ENCODE peak calls at places on chromosome 1, in four cellular contexts. Y, O, X and D are unnamed samples.
A peak's percentile ranks its signal among the peaks of the same experiment; 100 is the strongest.

GRCh38 chr1:71339238-71339637 is 258.4 kb upstream of the ZRANB2 start:
- DNase-seq in Y (no peak), O (no peak), X (no peak), D (no peak)

GRCh38 chr1:16921391-16922185 is at the start of gene CROCC:
- DNase-seq in Y (no peak), O (no peak), X (no peak), D (peak; percentile 93)

GRCh38 chr1:247681288-247681897 is 1.9 kb upstream of the OR13G1 start:
- DNase-seq in Y (peak; percentile 38), O (peak; percentile 53), X (no peak), D (peak; percentile 34)

GRCh38 chr1:117537291-117537920 is 68.4 kb upstream of the TENT5C start:
- DNase-seq in Y (peak; percentile 36), O (no peak), X (no peak), D (no peak)

GRCh38 chr1:110339040-110339426 is at the start of gene RBM15:
- DNase-seq in Y (peak; percentile 100), O (peak; percentile 100), X (peak; percentile 100), D (peak; percentile 94)

GRCh38 chr1:85379203-85380136 is 85.5 kb downstream of the DDAH1 start:
- DNase-seq in Y (no peak), O (no peak), X (no peak), D (no peak)

GRCh38 chr1:160168609-160169369 is 17.4 kb downstream of the ATP1A4 start:
- DNase-seq in Y (no peak), O (no peak), X (no peak), D (no peak)

GRCh38 chr1:207870279-207871031 is 40.5 kb downstream of the CD34 start:
- DNase-seq in Y (no peak), O (no peak), X (no peak), D (no peak)

GRCh38 chr1:26690576-26691031 is 5.2 kb upstream of the ARID1A start:
- DNase-seq in Y (no peak), O (peak; percentile 26), X (no peak), D (no peak)

GRCh38 chr1:33137800-33138199 is 44.0 kb downstream of the TRIM62 start:
- DNase-seq in Y (peak; percentile 32), O (peak; percentile 47), X (no peak), D (peak; percentile 46)

GRCh38 chr1:202049129-202049528 is 38.7 kb downstream of the ELF3 start:
- DNase-seq in Y (no peak), O (peak; percentile 8), X (no peak), D (no peak)

GRCh38 chr1:83845437-83846071 is 153.4 kb downstream of the TTLL7 start:
- DNase-seq in Y (peak; percentile 2), O (no peak), X (no peak), D (no peak)

GRCh38 chr1:218585565-218586184 is 240.5 kb downstream of the TGFB2 start:
- DNase-seq in Y (no peak), O (no peak), X (no peak), D (peak; percentile 47)

GRCh38 chr1:186193224-186193623 is 181.8 kb downstream of the TPR start:
- DNase-seq in Y (no peak), O (no peak), X (no peak), D (no peak)

GRCh38 chr1:41783189-41783639 is 135.5 kb downstream of the HIVEP3 start:
- DNase-seq in Y (no peak), O (no peak), X (no peak), D (no peak)

GRCh38 chr1:152104854-152105253 is 10.4 kb downstream of the TCHH start:
- DNase-seq in Y (no peak), O (no peak), X (no peak), D (no peak)

GRCh38 chr1:41919764-41920397 is 1.2 kb upstream of the HIVEP3 start:
- DNase-seq in Y (no peak), O (peak; percentile 62), X (peak; percentile 55), D (peak; percentile 85)

GRCh38 chr1:220881918-220882891 is 3.0 kb downstream of the HLX start:
- DNase-seq in Y (no peak), O (no peak), X (no peak), D (peak; percentile 13)

GRCh38 chr1:201566933-201567801 is 28.2 kb downstream of the NAV1 start:
- DNase-seq in Y (no peak), O (peak; percentile 96), X (no peak), D (peak; percentile 59)

GRCh38 chr1:1040004-1040991 is 20.4 kb downstream of the AGRN start:
- DNase-seq in Y (no peak), O (peak; percentile 99), X (no peak), D (peak; percentile 98)

GRCh38 chr1:6889875-6890480 is 104.7 kb downstream of the CAMTA1 start:
- DNase-seq in Y (peak; percentile 66), O (peak; percentile 53), X (no peak), D (peak; percentile 69)

GRCh38 chr1:42298520-42298919 is 36.5 kb downstream of the FOXJ3 start:
- DNase-seq in Y (no peak), O (no peak), X (no peak), D (no peak)

GRCh38 chr1:171480035-171480434 is 5.3 kb upstream of the PRRC2C start:
- DNase-seq in Y (no peak), O (no peak), X (no peak), D (no peak)

GRCh38 chr1:91537281-91538069 is 36.8 kb downstream of the CDC7 start:
- DNase-seq in Y (no peak), O (no peak), X (no peak), D (no peak)

GRCh38 chr1:11530731-11531311 is 51.9 kb downstream of the DISP3 start:
- DNase-seq in Y (no peak), O (no peak), X (no peak), D (no peak)

GRCh38 chr1:54882483-54882882 is 4.5 kb downstream of the DHCR24 start:
- DNase-seq in Y (peak; percentile 42), O (no peak), X (no peak), D (no peak)

DNA sequence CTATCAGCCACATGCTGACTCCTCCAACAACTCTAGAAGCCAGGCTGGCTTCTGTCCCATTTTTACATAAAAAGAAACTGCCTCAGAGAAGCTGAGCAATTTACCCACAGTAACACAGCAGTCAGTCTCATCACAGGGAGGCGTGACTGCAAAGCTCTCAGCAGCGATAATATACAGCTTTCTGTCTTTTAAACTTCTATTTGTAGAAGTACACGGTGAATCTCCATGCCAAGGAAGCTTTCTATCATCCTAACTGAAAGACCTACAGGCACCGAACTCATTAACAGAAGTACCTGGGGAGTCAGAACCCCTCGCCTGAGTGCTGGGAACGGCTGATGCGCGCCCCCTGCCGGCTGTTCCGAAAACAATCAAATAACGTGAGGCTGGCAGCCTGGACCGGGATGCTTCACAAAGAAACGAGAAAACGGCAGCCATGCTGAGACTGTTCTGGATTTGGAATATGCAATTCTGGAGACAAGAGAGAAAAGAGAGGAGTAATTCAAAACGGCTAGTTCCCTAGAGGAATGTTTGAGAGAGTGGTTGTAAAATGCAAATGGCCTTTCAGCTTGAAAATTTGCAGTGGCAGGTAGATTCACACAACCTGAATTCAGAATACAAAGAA is 43.5 kb upstream of the RAB4A start:
- DNase-seq in Y (peak; percentile 63), O (peak; percentile 85), X (no peak), D (peak; percentile 87)
- TF ChIP-seq MXI1 in Y (no peak), O (no peak), X (no peak), D (no peak)

DNA sequence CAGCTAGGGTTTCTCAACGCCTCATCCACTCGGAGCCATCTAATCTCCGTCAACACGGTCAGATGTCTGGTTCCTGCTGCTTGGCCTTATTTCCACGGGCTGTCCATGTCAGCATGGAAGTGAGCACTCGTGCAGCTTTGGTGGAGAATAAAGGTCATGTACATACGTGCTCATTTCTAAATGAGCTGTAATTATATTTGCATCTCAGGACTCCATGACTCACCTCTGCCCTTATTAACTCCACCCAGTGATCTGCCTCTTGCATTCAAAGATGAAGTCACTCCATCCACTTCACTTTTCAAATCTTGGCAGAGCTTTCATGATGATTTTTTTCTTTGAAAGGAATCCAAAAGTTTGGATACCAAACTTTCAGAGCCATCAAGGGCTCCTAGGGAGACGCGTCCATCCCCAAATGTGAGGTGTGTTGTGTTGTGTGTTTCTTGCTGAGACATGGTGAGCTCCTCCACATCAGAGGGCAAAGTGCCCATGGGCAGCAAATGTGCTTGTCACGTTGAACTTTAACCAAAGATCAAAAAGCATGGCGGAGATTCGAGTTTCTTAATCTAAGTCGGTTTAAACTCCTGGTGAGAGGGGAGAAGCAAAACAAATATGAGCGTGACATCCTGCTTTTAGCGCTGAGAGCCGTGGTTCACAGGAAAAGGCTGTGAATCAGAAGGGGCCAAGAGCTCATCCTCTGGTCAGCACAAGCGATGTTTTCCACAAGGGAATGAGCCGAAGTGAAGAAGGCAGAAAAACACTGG is 68.6 kb upstream of the ERRFI1 start:
- DNase-seq in Y (peak; percentile 79), O (no peak), X (no peak), D (no peak)
- TF ChIP-seq GABPA in Y (no peak), O (no peak), X (no peak), D (no peak)

GRCh38 chr1:214404154-214404553 is 123.2 kb downstream of the SMYD2 start:
- DNase-seq in Y (no peak), O (no peak), X (peak; percentile 12), D (no peak)

GRCh38 chr1:214401666-214402065 is 120.7 kb downstream of the SMYD2 start:
- DNase-seq in Y (no peak), O (no peak), X (no peak), D (no peak)

GRCh38 chr1:214402583-214403216 is 121.7 kb downstream of the SMYD2 start:
- DNase-seq in Y (no peak), O (no peak), X (no peak), D (no peak)

GRCh38 chr1:214404571-214405213 is 123.7 kb downstream of the SMYD2 start:
- DNase-seq in Y (peak; percentile 2), O (no peak), X (no peak), D (no peak)

GRCh38 chr1:214403431-214403830 is 122.5 kb downstream of the SMYD2 start:
- DNase-seq in Y (no peak), O (no peak), X (no peak), D (no peak)
- TF ChIP-seq ZBTB33 in Y (no peak), O (no peak), X (no peak), D (no peak)

GRCh38 chr1:212482006-212482351 is 49.3 kb downstream of the NENF start:
- DNase-seq in Y (no peak), O (no peak), X (no peak), D (no peak)

GRCh38 chr1:212481438-212481767 is 48.7 kb downstream of the NENF start:
- DNase-seq in Y (no peak), O (no peak), X (no peak), D (no peak)

GRCh38 chr1:212485218-212485609 is 52.5 kb downstream of the NENF start:
- DNase-seq in Y (no peak), O (no peak), X (no peak), D (no peak)

GRCh38 chr1:212483154-212483505 is 50.4 kb downstream of the NENF start:
- DNase-seq in Y (no peak), O (no peak), X (no peak), D (no peak)

DNA sequence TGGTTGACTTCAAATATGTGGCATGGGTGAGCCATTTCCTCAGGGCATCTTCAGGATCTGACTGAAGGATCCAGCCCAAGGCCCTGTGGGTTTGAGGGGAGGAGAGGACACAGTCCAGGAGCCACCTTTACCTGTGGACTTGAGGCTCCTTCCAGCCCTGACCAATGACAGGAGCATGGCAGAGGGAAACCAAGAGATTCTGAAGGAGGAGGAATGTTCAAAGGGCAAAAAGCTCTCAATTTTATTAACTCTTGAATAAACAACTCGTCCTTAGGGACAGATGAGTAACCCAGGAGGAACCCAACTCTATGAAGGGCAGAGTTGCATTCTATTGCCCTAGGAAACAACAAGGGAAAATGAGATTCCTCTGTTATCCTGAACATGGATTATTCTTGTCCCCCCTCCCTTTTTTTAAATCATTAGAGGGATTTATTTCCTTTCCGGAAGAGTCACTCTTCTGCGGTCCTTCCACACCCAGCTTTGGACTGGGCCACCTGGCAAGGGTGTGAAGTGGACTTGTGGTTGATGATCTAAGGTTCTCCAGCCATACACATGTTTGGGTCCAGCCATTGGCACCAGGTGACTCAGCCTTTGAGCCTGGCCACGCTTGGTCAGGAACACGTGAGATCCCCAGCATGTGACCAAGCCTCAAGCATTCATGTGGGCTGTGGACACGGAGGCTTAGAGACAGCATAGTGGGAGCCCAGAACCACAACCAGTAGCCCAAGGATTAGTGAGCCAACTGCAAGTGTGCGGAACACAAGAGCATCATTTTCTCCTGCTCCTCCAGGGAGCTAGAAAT is 49.8 kb downstream of the NENF start:
- DNase-seq in Y (no peak), O (no peak), X (no peak), D (no peak)
- TF ChIP-seq MXI1 in Y (no peak), O (no peak), X (no peak), D (no peak)